ENCODE peak calls at places on chromosomes 12 and 14, in four cellular contexts. One of them, this sample, is unnamed.

GRCh38 chr12:123150273-123150803 is 552 bp downstream of the PITPNM2 start:
- DNase-seq in HFF-Myc: no peak
- DNase-seq in glutamatergic neuron: peak
- DNase-seq in astrocyte of the spinal cord: no peak
- DNase-seq in this sample: no peak

GRCh38 chr14:73811164-73811503 is 40.5 kb upstream of the PTGR2 start:
- DNase-seq in glutamatergic neuron: no peak
- DNase-seq in astrocyte of the spinal cord: no peak
- DNase-seq in HFF-Myc: no peak
- DNase-seq in this sample: no peak

GRCh38 chr14:59305836-59306555 is 117.5 kb downstream of the DAAM1 start:
- DNase-seq in glutamatergic neuron: no peak
- DNase-seq in HFF-Myc: no peak
- DNase-seq in astrocyte of the spinal cord: peak
- DNase-seq in this sample: no peak

GRCh38 chr14:100487304-100487703 is 99.9 kb downstream of the BEGAIN start:
- DNase-seq in glutamatergic neuron: no peak
- DNase-seq in astrocyte of the spinal cord: no peak
- DNase-seq in HFF-Myc: no peak
- DNase-seq in this sample: no peak

GRCh38 chr14:68210729-68211299 is 391.2 kb downstream of the RAD51B start:
- DNase-seq in astrocyte of the spinal cord: peak
- DNase-seq in glutamatergic neuron: no peak
- DNase-seq in HFF-Myc: peak
- DNase-seq in this sample: no peak

GRCh38 chr12:49201595-49202295 is 12.9 kb upstream of the TUBA1A start:
- DNase-seq in astrocyte of the spinal cord: peak
- DNase-seq in glutamatergic neuron: no peak
- DNase-seq in HFF-Myc: no peak
- DNase-seq in this sample: peak

GRCh38 chr14:96100171-96101064 is 61.3 kb downstream of the C14orf132 start:
- DNase-seq in astrocyte of the spinal cord: peak
- DNase-seq in HFF-Myc: peak
- DNase-seq in glutamatergic neuron: peak
- DNase-seq in this sample: peak

GRCh38 chr12:121181181-121181580 is 28.7 kb upstream of the P2RX4 start:
- DNase-seq in astrocyte of the spinal cord: no peak
- DNase-seq in HFF-Myc: no peak
- DNase-seq in glutamatergic neuron: no peak
- DNase-seq in this sample: no peak

GRCh38 chr14:74913986-74914573 is 9.0 kb downstream of the RPS6KL1 start:
- DNase-seq in HFF-Myc: peak
- DNase-seq in glutamatergic neuron: peak
- DNase-seq in astrocyte of the spinal cord: peak
- DNase-seq in this sample: no peak

GRCh38 chr12:69105101-69105613 is 134.2 kb upstream of the CPSF6 start:
- DNase-seq in glutamatergic neuron: no peak
- DNase-seq in HFF-Myc: no peak
- DNase-seq in astrocyte of the spinal cord: no peak
- DNase-seq in this sample: peak

GRCh38 chr14:72716471-72716870 is 177.4 kb downstream of the DPF3 start:
- DNase-seq in astrocyte of the spinal cord: no peak
- DNase-seq in glutamatergic neuron: no peak
- DNase-seq in HFF-Myc: no peak
- DNase-seq in this sample: no peak

GRCh38 chr14:85960781-85961180 is 430.8 kb downstream of the FLRT2 start:
- DNase-seq in astrocyte of the spinal cord: no peak
- DNase-seq in glutamatergic neuron: peak
- DNase-seq in HFF-Myc: no peak
- DNase-seq in this sample: no peak

GRCh38 chr14:102772781-102773570 is 4.3 kb upstream of the TRAF3 start:
- DNase-seq in astrocyte of the spinal cord: no peak
- DNase-seq in glutamatergic neuron: peak
- DNase-seq in HFF-Myc: no peak
- DNase-seq in this sample: no peak

GRCh38 chr14:79551591-79551990 is 659.7 kb downstream of the DIO2 start:
- DNase-seq in HFF-Myc: no peak
- DNase-seq in glutamatergic neuron: no peak
- DNase-seq in astrocyte of the spinal cord: no peak
- DNase-seq in this sample: peak

GRCh38 chr14:104143521-104144452 is 5.4 kb downstream of the KIF26A start:
- DNase-seq in astrocyte of the spinal cord: no peak
- DNase-seq in glutamatergic neuron: peak
- DNase-seq in HFF-Myc: no peak
- DNase-seq in this sample: no peak

GRCh38 chr12:6091786-6092566 is 32.5 kb downstream of the VWF start:
- DNase-seq in HFF-Myc: no peak
- DNase-seq in astrocyte of the spinal cord: no peak
- DNase-seq in glutamatergic neuron: no peak
- DNase-seq in this sample: no peak

GRCh38 chr12:3336606-3337311 is 154.2 kb upstream of the PRMT8 start:
- DNase-seq in HFF-Myc: no peak
- DNase-seq in glutamatergic neuron: no peak
- DNase-seq in astrocyte of the spinal cord: peak
- DNase-seq in this sample: no peak

GRCh38 chr12:14886271-14886670 is 617 bp upstream of the MGP start:
- DNase-seq in astrocyte of the spinal cord: no peak
- DNase-seq in glutamatergic neuron: no peak
- DNase-seq in HFF-Myc: no peak
- DNase-seq in this sample: peak

GRCh38 chr12:6082613-6083012 is 41.9 kb downstream of the VWF start:
- DNase-seq in HFF-Myc: no peak
- DNase-seq in astrocyte of the spinal cord: no peak
- DNase-seq in glutamatergic neuron: no peak
- DNase-seq in this sample: no peak

GRCh38 chr12:46915082-46915481 is 89.3 kb upstream of the SLC38A4 start:
- DNase-seq in glutamatergic neuron: no peak
- DNase-seq in HFF-Myc: peak
- DNase-seq in astrocyte of the spinal cord: peak
- DNase-seq in this sample: no peak

GRCh38 chr12:56629459-56630179 is 507 bp downstream of the BAZ2A start:
- DNase-seq in HFF-Myc: no peak
- DNase-seq in astrocyte of the spinal cord: peak
- DNase-seq in glutamatergic neuron: peak
- DNase-seq in this sample: no peak

GRCh38 chr12:7207866-7208612 is 18.6 kb downstream of the PEX5 start:
- DNase-seq in HFF-Myc: no peak
- DNase-seq in astrocyte of the spinal cord: no peak
- DNase-seq in glutamatergic neuron: no peak
- DNase-seq in this sample: no peak

GRCh38 chr12:123960856-123961255 is 11.8 kb downstream of the CCDC92 start:
- DNase-seq in astrocyte of the spinal cord: no peak
- DNase-seq in HFF-Myc: peak
- DNase-seq in glutamatergic neuron: no peak
- DNase-seq in this sample: no peak

GRCh38 chr12:47817272-47818006 is 2.3 kb downstream of the HDAC7 start:
- DNase-seq in glutamatergic neuron: no peak
- DNase-seq in HFF-Myc: no peak
- DNase-seq in astrocyte of the spinal cord: no peak
- DNase-seq in this sample: no peak

GRCh38 chr14:23432946-23433345 is 2.5 kb downstream of the MYH7 start:
- DNase-seq in glutamatergic neuron: no peak
- DNase-seq in HFF-Myc: no peak
- DNase-seq in astrocyte of the spinal cord: no peak
- DNase-seq in this sample: no peak

GRCh38 chr14:96084796-96085195 is 45.6 kb downstream of the C14orf132 start:
- DNase-seq in astrocyte of the spinal cord: no peak
- DNase-seq in glutamatergic neuron: peak
- DNase-seq in HFF-Myc: no peak
- DNase-seq in this sample: no peak

GRCh38 chr12:7935464-7935772 is 569 bp downstream of the SLC2A3 start:
- DNase-seq in HFF-Myc: no peak
- DNase-seq in glutamatergic neuron: no peak
- DNase-seq in astrocyte of the spinal cord: no peak
- DNase-seq in this sample: no peak

GRCh38 chr12:92696240-92696639 is 6.5 kb upstream of the PLEKHG7 start:
- DNase-seq in astrocyte of the spinal cord: peak
- DNase-seq in HFF-Myc: peak
- DNase-seq in glutamatergic neuron: no peak
- DNase-seq in this sample: no peak

GRCh38 chr12:98752726-98753125 is 107.6 kb downstream of the APAF1 start:
- DNase-seq in HFF-Myc: no peak
- DNase-seq in glutamatergic neuron: no peak
- DNase-seq in astrocyte of the spinal cord: peak
- DNase-seq in this sample: no peak

GRCh38 chr14:49861923-49862673 is 9.5 kb upstream of the NEMF start:
- DNase-seq in glutamatergic neuron: peak
- DNase-seq in HFF-Myc: peak
- DNase-seq in astrocyte of the spinal cord: peak
- DNase-seq in this sample: peak

GRCh38 chr14:56874375-56874774 is 64.1 kb upstream of the OTX2 start:
- DNase-seq in HFF-Myc: no peak
- DNase-seq in glutamatergic neuron: peak
- DNase-seq in astrocyte of the spinal cord: no peak
- DNase-seq in this sample: no peak

GRCh38 chr12:42725839-42726238 is 136.3 kb upstream of the PRICKLE1 start:
- DNase-seq in HFF-Myc: no peak
- DNase-seq in glutamatergic neuron: no peak
- DNase-seq in astrocyte of the spinal cord: peak
- DNase-seq in this sample: no peak

GRCh38 chr12:3342051-3342450 is 149.0 kb upstream of the PRMT8 start:
- DNase-seq in glutamatergic neuron: peak
- DNase-seq in HFF-Myc: peak
- DNase-seq in astrocyte of the spinal cord: peak
- DNase-seq in this sample: peak

This sample was measured in NCI-H1436.